ENCODE peak calls at places on chromosomes 13 and 19, in six cellular contexts. H, P, V, F, W and I are unnamed samples.

GRCh38 chr19:5308471-5309437 is 31.9 kb downstream of the PTPRS start:
- DNase-seq in H (peak), P (peak), V (no peak), F (peak), W (no peak), I (no peak)

GRCh38 chr19:751501-752341 is 809 bp downstream of the MISP start:
- DNase-seq in H (peak), P (peak), V (peak), F (no peak), W (no peak), I (no peak)

GRCh38 chr13:113833111-113833830 is 30.6 kb downstream of the GAS6 start:
- DNase-seq in H (no peak), P (no peak), V (no peak), F (no peak), W (no peak), I (no peak)

GRCh38 chr19:12681074-12681987 is at the start of gene DHPS:
- DNase-seq in H (peak), P (peak), V (peak), F (peak), W (peak), I (peak)

GRCh38 chr19:18364826-18365528 is 21.0 kb upstream of the GDF15 start:
- DNase-seq in H (peak), P (peak), V (peak), F (peak), W (no peak), I (no peak)

GRCh38 chr19:15640904-15641597 is 354 bp downstream of the CYP4F3 start:
- DNase-seq in H (no peak), P (no peak), V (no peak), F (no peak), W (no peak), I (no peak)

GRCh38 chr19:15265849-15266248 is 33.6 kb upstream of the EPHX3 start:
- DNase-seq in H (peak), P (peak), V (no peak), F (no peak), W (no peak), I (no peak)

GRCh38 chr19:53909471-53910169 is 542 bp downstream of the CACNG7 start:
- DNase-seq in H (no peak), P (no peak), V (no peak), F (no peak), W (no peak), I (no peak)

GRCh38 chr19:30997222-30997621 is 352.0 kb downstream of the TSHZ3 start:
- DNase-seq in H (no peak), P (no peak), V (no peak), F (no peak), W (no peak), I (no peak)